ENCODE peak calls at places on chromosomes 13 and 19, in four cellular contexts. D is endothelial cell of umbilical vein, E is DND-41, P is HCT116. A is an unnamed sample.

GRCh38 chr19:23561341-23561740 is 125.7 kb downstream of the ZNF675 start:
- DNase-seq in E (no peak), P (no peak), D (no peak), A (peak)

GRCh38 chr13:51590966-51591627 is 6.8 kb downstream of the WDFY2 start:
- DNase-seq in D (peak), P (no peak), E (no peak), A (peak)

GRCh38 chr13:113968463-113969310 is 5.2 kb downstream of the C13orf46 start:
- DNase-seq in P (no peak), D (no peak), E (no peak), A (no peak)

GRCh38 chr19:37635076-37636056 is 19.9 kb downstream of the ZFP30 start:
- DNase-seq in D (no peak), P (no peak), E (no peak), A (no peak)

GRCh38 chr13:111957913-111958450 is 109.0 kb upstream of the SOX1 start:
- DNase-seq in D (no peak), E (no peak), P (no peak), A (no peak)

GRCh38 chr19:47351545-47351944 is 2.4 kb downstream of the DHX34 start:
- DNase-seq in D (peak), P (peak), E (peak), A (peak)

GRCh38 chr13:37495046-37495445 is 103.5 kb downstream of the POSTN start:
- DNase-seq in P (no peak), E (no peak), D (no peak), A (peak)

GRCh38 chr13:113981611-113982295 is 7.9 kb upstream of the C13orf46 start:
- DNase-seq in P (no peak), D (no peak), E (no peak), A (no peak)

GRCh38 chr19:51094696-51095279 is 12.1 kb upstream of the KLK14 start:
- DNase-seq in P (no peak), E (peak), D (peak), A (no peak)

GRCh38 chr19:3699741-3700241 is 477 bp downstream of the PIP5K1C start:
- DNase-seq in E (peak), P (no peak), D (no peak), A (no peak)

GRCh38 chr19:35757231-35757748 is 461 bp upstream of the HSPB6 start:
- DNase-seq in P (no peak), E (no peak), D (peak), A (no peak)

GRCh38 chr19:55179570-55180484 is at the start of gene SYT5:
- DNase-seq in D (no peak), P (no peak), E (peak), A (peak)

GRCh38 chr19:1266116-1266817 is 2.9 kb upstream of the CIRBP start:
- DNase-seq in D (peak), P (no peak), E (peak), A (peak)

DNA sequence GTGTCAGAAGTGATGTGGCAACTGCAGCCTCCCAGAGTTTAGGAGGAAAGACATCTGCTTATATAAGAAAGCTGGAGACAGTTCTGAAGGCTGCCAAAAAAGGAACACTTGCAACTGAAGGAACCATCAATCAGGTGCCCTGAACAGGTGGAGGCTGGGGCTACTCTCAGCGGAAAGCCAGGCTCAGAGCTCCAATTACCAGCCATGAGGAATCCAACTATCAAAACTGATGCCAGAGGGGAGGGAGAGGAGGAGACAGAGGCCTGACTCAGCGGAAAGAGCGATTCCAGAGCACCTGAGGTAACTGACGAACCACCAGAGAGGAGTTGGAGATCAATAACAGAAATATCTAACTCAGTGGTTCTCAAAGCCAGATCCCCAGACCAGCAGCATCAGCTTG is 24.3 kb downstream of the LEUTX start:
- DNase-seq in E (no peak), P (no peak), D (no peak), A (no peak)
- H3K4me2 ChIP-seq in E (no peak), P (no peak), D (no peak), A (no peak)

GRCh38 chr13:110232756-110233155 is 74.2 kb downstream of the COL4A1 start:
- DNase-seq in E (no peak), P (no peak), D (no peak), A (no peak)

GRCh38 chr13:110232146-110232545 is 74.8 kb downstream of the COL4A1 start:
- DNase-seq in D (peak), E (no peak), P (no peak), A (no peak)

GRCh38 chr13:110234532-110234931 is 72.4 kb downstream of the COL4A1 start:
- DNase-seq in E (no peak), P (no peak), D (no peak), A (no peak)

GRCh38 chr13:110233181-110233641 is 73.7 kb downstream of the COL4A1 start:
- DNase-seq in D (peak), E (no peak), P (no peak), A (no peak)

DNA sequence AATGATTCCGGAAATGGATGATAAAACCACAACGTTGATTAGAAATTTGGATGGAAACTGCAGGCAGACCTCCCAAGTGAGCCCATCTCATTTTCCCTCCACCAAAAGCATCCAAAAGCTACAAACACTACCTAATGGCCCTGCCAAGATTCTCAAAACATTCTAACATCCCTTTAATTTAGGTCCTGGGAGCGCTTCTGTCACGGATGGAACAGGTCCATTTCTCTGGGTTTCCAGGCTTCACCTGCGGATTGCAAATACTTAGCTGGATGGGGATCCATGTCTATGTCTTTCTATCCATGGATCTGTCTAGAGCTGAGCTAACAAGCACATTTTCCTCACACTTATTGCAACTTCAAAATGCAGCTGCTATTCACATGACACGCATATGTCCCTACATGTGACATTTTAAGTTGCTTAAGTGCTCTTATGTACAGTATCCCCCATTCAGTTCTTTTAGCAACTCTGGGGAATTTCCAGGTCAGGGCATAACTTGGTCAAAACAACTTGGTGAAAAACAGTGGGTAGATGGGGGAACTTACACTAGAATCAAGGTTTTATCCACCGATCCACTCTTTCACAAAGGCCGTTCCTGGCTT is 73.2 kb downstream of the COL4A1 start:
- DNase-seq in D (peak), P (no peak), E (no peak), A (no peak)
- H3K4me2 ChIP-seq in D (peak), P (no peak), E (no peak), A (no peak)

GRCh38 chr13:31437975-31438374 is 238.2 kb downstream of the B3GLCT start:
- DNase-seq in P (no peak), D (no peak), E (no peak), A (peak)

GRCh38 chr13:31442605-31443004 is 242.8 kb downstream of the B3GLCT start:
- DNase-seq in E (no peak), P (no peak), D (no peak), A (no peak)

GRCh38 chr13:31444266-31444862 is 244.6 kb downstream of the B3GLCT start:
- DNase-seq in P (no peak), E (no peak), D (no peak), A (no peak)

GRCh38 chr13:31440132-31440531 is 240.4 kb downstream of the B3GLCT start:
- DNase-seq in E (no peak), P (no peak), D (no peak), A (no peak)

DNA sequence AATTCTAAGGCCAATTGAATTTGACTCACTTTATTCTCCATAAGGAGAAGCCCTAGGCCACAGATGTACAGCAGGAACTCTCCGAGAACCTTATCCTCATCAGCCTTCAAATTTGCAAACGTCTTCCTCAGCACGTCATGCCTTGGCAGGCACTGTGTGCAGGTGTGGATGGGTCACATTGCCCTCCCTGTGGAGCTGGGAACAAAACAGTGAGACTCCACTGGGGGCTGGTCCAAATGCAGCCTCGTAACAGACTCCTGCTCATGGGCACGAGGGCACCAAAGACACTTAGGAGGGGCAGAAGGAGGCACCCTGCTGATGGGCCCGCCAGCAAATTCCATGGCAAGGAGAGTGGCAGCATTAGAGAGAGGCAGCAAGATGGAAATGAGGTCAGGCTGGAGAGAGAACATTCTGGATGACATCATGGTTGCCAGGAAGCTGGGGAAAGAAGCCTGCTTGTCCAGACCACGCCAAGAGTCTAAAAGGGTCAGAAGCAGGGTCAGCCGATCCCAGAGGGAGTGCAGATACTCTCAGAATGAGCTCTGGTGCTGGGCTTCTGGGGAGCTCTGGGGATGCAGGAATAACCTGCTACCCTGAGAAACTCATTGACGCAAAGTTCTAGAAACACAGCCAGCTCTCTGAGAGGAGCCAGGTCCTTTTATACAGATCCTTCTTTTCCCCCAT is 242.2 kb downstream of the B3GLCT start:
- DNase-seq in E (no peak), P (no peak), D (no peak), A (no peak)
- H3K4me2 ChIP-seq in E (no peak), P (no peak), D (no peak), A (no peak)

GRCh38 chr13:46893221-46893620 is 3.6 kb downstream of the HTR2A start:
- DNase-seq in E (no peak), P (no peak), D (no peak), A (no peak)
- H3K4me2 ChIP-seq in E (no peak), P (no peak), D (no peak), A (no peak)

GRCh38 chr13:75486654-75487053 is 4.7 kb upstream of the TBC1D4 start:
- DNase-seq in P (no peak), E (no peak), D (no peak), A (no peak)
- H3K4me2 ChIP-seq in P (peak), E (no peak), D (no peak), A (peak)

DNA sequence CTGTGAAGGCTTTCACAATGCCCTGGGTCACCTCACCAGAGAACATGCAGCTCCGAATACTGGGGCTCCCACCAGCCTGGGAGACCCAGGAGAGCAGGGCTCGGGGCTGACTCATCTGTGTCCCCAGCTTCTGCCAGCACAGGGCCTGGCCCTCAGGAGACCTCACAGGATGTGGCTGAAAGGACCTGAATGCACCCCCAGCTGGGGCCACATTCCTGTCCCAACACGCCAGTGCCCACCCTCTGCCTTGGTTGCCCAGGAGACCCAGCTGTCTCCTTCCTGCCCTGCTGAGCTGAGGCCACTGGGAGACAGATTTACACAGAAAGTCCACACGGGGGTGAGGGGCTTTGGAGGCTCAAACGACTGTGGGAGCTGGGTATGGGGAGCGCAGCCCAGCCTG is 11.9 kb downstream of the BCAT2 start:
- DNase-seq in E (peak), D (peak), P (no peak), A (no peak)
- H3K4me2 ChIP-seq in E (no peak), D (no peak), P (no peak), A (peak)

DNA sequence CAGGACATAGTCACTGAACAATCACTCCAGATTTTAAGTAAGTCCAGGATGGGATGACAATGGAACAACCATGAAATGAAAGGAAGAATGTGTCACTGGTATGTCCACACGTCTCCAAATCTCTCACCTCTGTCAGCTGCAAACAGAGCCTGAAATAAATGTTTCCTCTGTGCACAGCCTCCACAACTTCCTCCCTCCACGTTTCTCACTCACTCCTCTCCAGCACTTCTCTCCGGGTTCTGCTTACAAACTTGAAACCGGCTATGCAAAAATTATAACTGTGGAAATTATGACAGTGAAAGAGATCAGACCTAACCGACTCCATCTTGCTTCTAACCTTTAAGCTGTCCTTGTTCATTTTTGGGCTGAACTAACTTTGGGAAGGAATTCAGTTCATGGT is 35.0 kb upstream of the ALOX5AP start:
- DNase-seq in D (no peak), P (no peak), E (no peak), A (no peak)
- H3K4me2 ChIP-seq in D (no peak), P (no peak), E (no peak), A (no peak)

A was measured in mammary epithelial cell.